ENCODE peak calls at places on chromosomes 16 and 17, in ten cellular contexts. One of them, this sample, is unnamed.

GRCh38 chr17:81094224-81094743 is 59.3 kb downstream of the BAIAP2 start:
- DNase-seq in endothelial cell of umbilical vein: no peak
- DNase-seq in transverse colon: no peak
- DNase-seq in stomach: no peak
- DNase-seq in GM12891: no peak
- DNase-seq in spleen: no peak
- DNase-seq in GM23338: no peak
- DNase-seq in upper lobe of left lung: no peak
- DNase-seq in HCT116: no peak
- DNase-seq in prostate gland: no peak
- DNase-seq in this sample: no peak

GRCh38 chr17:48639136-48639535 is 13.0 kb upstream of the HOXB9 start:
- DNase-seq in endothelial cell of umbilical vein: no peak
- DNase-seq in spleen: no peak
- DNase-seq in prostate gland: no peak
- DNase-seq in HCT116: no peak
- DNase-seq in GM12891: no peak
- DNase-seq in transverse colon: peak; percentile 87
- DNase-seq in GM23338: peak; percentile 49
- DNase-seq in upper lobe of left lung: no peak
- DNase-seq in stomach: no peak
- DNase-seq in this sample: peak; percentile 83

GRCh38 chr16:72255785-72256184 is 83.8 kb upstream of the PMFBP1 start:
- DNase-seq in endothelial cell of umbilical vein: no peak
- DNase-seq in GM12891: no peak
- DNase-seq in upper lobe of left lung: no peak
- DNase-seq in spleen: no peak
- DNase-seq in transverse colon: no peak
- DNase-seq in GM23338: no peak
- DNase-seq in stomach: no peak
- DNase-seq in HCT116: no peak
- DNase-seq in prostate gland: no peak
- DNase-seq in this sample: no peak

GRCh38 chr16:82045471-82046178 is 10.6 kb downstream of the HSD17B2 start:
- DNase-seq in upper lobe of left lung: no peak
- DNase-seq in HCT116: no peak
- DNase-seq in GM12891: no peak
- DNase-seq in endothelial cell of umbilical vein: no peak
- DNase-seq in GM23338: no peak
- DNase-seq in prostate gland: no peak
- DNase-seq in stomach: no peak
- DNase-seq in spleen: no peak
- DNase-seq in transverse colon: no peak
- DNase-seq in this sample: no peak

GRCh38 chr17:77325826-77326581 is 185.2 kb downstream of the SEC14L1 start:
- DNase-seq in endothelial cell of umbilical vein: no peak
- DNase-seq in GM23338: no peak
- DNase-seq in upper lobe of left lung: peak; percentile 17
- DNase-seq in GM12891: no peak
- DNase-seq in stomach: peak; percentile 25
- DNase-seq in HCT116: no peak
- DNase-seq in spleen: peak; percentile 82
- DNase-seq in transverse colon: peak; percentile 30
- DNase-seq in prostate gland: no peak
- DNase-seq in this sample: no peak

GRCh38 chr17:50372708-50373556 is at the start of the genes EME1 and MRPL27:
- DNase-seq in GM12891: peak; percentile 76
- DNase-seq in transverse colon: peak; percentile 88
- DNase-seq in upper lobe of left lung: peak; percentile 90
- DNase-seq in endothelial cell of umbilical vein: peak; percentile 93
- DNase-seq in stomach: peak; percentile 82
- DNase-seq in spleen: peak; percentile 95
- DNase-seq in HCT116: peak; percentile 90
- DNase-seq in GM23338: peak; percentile 92
- DNase-seq in prostate gland: peak; percentile 80
- DNase-seq in this sample: peak; percentile 91

GRCh38 chr16:81204794-81205680 is 33.5 kb upstream of the BCO1 start:
- DNase-seq in GM23338: peak; percentile 68
- DNase-seq in stomach: peak; percentile 48
- DNase-seq in endothelial cell of umbilical vein: peak; percentile 73
- DNase-seq in upper lobe of left lung: no peak
- DNase-seq in transverse colon: peak; percentile 36
- DNase-seq in prostate gland: no peak
- DNase-seq in spleen: no peak
- DNase-seq in HCT116: peak; percentile 59
- DNase-seq in GM12891: peak; percentile 44
- DNase-seq in this sample: peak; percentile 58

GRCh38 chr16:29806096-29806579 is at the start of gene MAZ:
- DNase-seq in transverse colon: no peak
- DNase-seq in endothelial cell of umbilical vein: no peak
- DNase-seq in spleen: peak; percentile 93
- DNase-seq in GM12891: no peak
- DNase-seq in upper lobe of left lung: no peak
- DNase-seq in HCT116: peak; percentile 83
- DNase-seq in prostate gland: no peak
- DNase-seq in stomach: no peak
- DNase-seq in GM23338: no peak
- DNase-seq in this sample: peak; percentile 78

GRCh38 chr16:88649195-88649923 is 1.5 kb downstream of the CYBA start:
- DNase-seq in upper lobe of left lung: no peak
- DNase-seq in transverse colon: peak; percentile 41
- DNase-seq in GM12891: no peak
- DNase-seq in prostate gland: no peak
- DNase-seq in spleen: peak; percentile 79
- DNase-seq in GM23338: no peak
- DNase-seq in stomach: no peak
- DNase-seq in endothelial cell of umbilical vein: no peak
- DNase-seq in HCT116: no peak
- DNase-seq in this sample: no peak

GRCh38 chr16:88651989-88652762 is 1.3 kb upstream of the CYBA start:
- DNase-seq in GM23338: no peak
- DNase-seq in prostate gland: no peak
- DNase-seq in spleen: peak; percentile 89
- DNase-seq in HCT116: no peak
- DNase-seq in endothelial cell of umbilical vein: no peak
- DNase-seq in stomach: no peak
- DNase-seq in GM12891: no peak
- DNase-seq in upper lobe of left lung: no peak
- DNase-seq in transverse colon: no peak
- DNase-seq in this sample: no peak

GRCh38 chr16:88649924-88650748 is 717 bp downstream of the CYBA start:
- DNase-seq in stomach: peak; percentile 48
- DNase-seq in HCT116: no peak
- DNase-seq in GM23338: peak; percentile 64
- DNase-seq in spleen: peak; percentile 95
- DNase-seq in prostate gland: no peak
- DNase-seq in transverse colon: peak; percentile 65
- DNase-seq in GM12891: peak; percentile 78
- DNase-seq in upper lobe of left lung: peak; percentile 59
- DNase-seq in endothelial cell of umbilical vein: no peak
- DNase-seq in this sample: peak; percentile 73

GRCh38 chr16:88651276-88651988 is 579 bp upstream of the CYBA start:
- DNase-seq in HCT116: peak; percentile 72
- DNase-seq in prostate gland: no peak
- DNase-seq in spleen: peak; percentile 98
- DNase-seq in endothelial cell of umbilical vein: no peak
- DNase-seq in stomach: peak; percentile 63
- DNase-seq in GM12891: peak; percentile 99
- DNase-seq in transverse colon: peak; percentile 81
- DNase-seq in upper lobe of left lung: peak; percentile 83
- DNase-seq in GM23338: peak; percentile 48
- DNase-seq in this sample: peak; percentile 91

DNA sequence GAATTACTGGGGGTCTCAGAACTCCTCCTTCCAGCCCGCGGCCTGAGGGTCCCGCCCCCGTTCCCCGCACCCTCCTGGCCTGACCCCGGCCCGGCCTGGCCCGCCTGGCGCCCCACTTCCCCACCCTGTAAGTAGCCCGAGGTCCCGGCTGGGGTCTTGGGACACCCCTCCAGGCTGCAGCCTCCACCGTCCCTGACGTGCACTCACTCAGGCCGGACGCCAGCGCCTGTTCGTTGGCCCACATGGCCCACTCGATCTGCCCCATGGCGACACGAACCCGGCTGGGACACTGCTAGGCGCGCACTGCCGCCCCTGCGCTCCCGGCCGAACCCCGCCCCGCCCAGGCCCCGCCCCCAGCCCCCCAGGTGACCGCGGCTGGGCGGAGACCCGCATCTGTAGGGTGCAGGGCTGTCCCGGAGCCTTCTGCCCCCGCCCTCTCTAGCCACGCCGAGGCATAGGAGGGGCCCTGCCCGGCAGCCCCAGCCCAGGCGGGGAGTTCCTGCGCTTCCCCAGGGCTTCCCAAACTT is at the start of gene CYBA:
- DNase-seq in transverse colon: peak; percentile 91
- DNase-seq in GM12891: peak; percentile 99
- DNase-seq in spleen: peak; percentile 98
- DNase-seq in GM23338: peak; percentile 81
- DNase-seq in HCT116: peak; percentile 57
- DNase-seq in prostate gland: peak; percentile 41
- DNase-seq in upper lobe of left lung: peak; percentile 91
- DNase-seq in endothelial cell of umbilical vein: peak; percentile 20
- DNase-seq in stomach: peak; percentile 83
- DNase-seq in this sample: peak; percentile 97
- TF ChIP-seq POLR2AphosphoS5 in transverse colon: peak; percentile 92
- TF ChIP-seq POLR2AphosphoS5 in GM12891: peak; percentile 95
- TF ChIP-seq POLR2AphosphoS5 in spleen: peak; percentile 74
- TF ChIP-seq POLR2AphosphoS5 in GM23338: peak; percentile 96
- TF ChIP-seq POLR2AphosphoS5 in HCT116: peak; percentile 98
- TF ChIP-seq POLR2AphosphoS5 in prostate gland: no peak
- TF ChIP-seq POLR2AphosphoS5 in upper lobe of left lung: peak; percentile 59
- TF ChIP-seq POLR2AphosphoS5 in endothelial cell of umbilical vein: peak; percentile 65
- TF ChIP-seq POLR2AphosphoS5 in stomach: no peak
- TF ChIP-seq POLR2AphosphoS5 in this sample: peak; percentile 76

GRCh38 chr16:86229283-86229682 is 281.0 kb upstream of the FOXF1 start:
- DNase-seq in stomach: no peak
- DNase-seq in transverse colon: no peak
- DNase-seq in HCT116: no peak
- DNase-seq in prostate gland: no peak
- DNase-seq in upper lobe of left lung: peak; percentile 4
- DNase-seq in spleen: no peak
- DNase-seq in endothelial cell of umbilical vein: no peak
- DNase-seq in GM23338: no peak
- DNase-seq in GM12891: no peak
- DNase-seq in this sample: no peak
- TF ChIP-seq POLR2AphosphoS5 in stomach: no peak
- TF ChIP-seq POLR2AphosphoS5 in transverse colon: no peak
- TF ChIP-seq POLR2AphosphoS5 in HCT116: no peak
- TF ChIP-seq POLR2AphosphoS5 in prostate gland: no peak
- TF ChIP-seq POLR2AphosphoS5 in upper lobe of left lung: no peak
- TF ChIP-seq POLR2AphosphoS5 in spleen: no peak
- TF ChIP-seq POLR2AphosphoS5 in endothelial cell of umbilical vein: no peak
- TF ChIP-seq POLR2AphosphoS5 in GM23338: no peak
- TF ChIP-seq POLR2AphosphoS5 in GM12891: no peak
- TF ChIP-seq POLR2AphosphoS5 in this sample: no peak

DNA sequence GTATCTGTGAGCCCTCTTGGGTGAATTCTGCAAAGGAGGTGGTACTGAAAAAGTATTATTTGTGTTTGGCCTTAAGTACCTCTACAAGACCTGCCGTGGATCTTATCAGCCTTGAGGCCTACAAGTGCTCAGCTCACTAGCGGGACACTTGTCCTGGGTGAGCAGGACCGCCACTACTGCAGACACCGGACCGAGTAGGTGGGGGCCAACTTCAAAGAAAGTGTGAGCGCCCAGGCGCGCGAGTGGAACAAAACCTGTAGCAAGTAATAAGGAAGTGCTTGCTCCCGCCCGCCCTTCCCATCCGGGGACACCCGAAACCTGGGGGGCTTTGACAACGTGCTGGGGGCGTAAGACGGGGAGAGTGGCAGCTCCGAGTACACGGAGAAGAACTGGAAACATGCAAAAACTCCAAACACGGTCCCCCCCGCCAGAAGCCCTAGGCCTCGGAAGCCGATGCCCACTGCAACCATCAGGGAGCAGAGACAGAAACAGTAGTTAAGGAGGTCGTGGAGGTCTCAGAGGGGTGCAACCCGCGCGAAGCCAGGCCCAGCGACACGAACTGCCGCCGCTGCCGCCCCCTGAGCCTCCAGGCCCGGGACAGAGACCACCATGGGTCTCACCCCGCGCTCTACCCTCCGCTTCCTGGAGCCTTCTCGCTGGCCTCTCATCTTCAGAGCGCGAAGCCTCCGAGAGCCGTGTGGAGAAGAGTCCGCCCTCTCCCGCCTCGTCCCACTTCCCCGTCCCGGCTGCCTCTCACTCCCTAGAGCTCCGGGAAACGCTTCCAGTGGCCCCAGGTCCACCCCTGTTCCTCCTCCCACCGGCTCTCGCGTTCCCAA is 563 bp downstream of the CNOT1 start:
- DNase-seq in endothelial cell of umbilical vein: peak; percentile 49
- DNase-seq in prostate gland: peak; percentile 54
- DNase-seq in GM23338: peak; percentile 50
- DNase-seq in stomach: peak; percentile 64
- DNase-seq in HCT116: no peak
- DNase-seq in GM12891: no peak
- DNase-seq in upper lobe of left lung: peak; percentile 86
- DNase-seq in spleen: peak; percentile 94
- DNase-seq in transverse colon: peak; percentile 77
- DNase-seq in this sample: peak; percentile 16
- TF ChIP-seq POLR2AphosphoS5 in endothelial cell of umbilical vein: no peak
- TF ChIP-seq POLR2AphosphoS5 in prostate gland: no peak
- TF ChIP-seq POLR2AphosphoS5 in GM23338: no peak
- TF ChIP-seq POLR2AphosphoS5 in stomach: no peak
- TF ChIP-seq POLR2AphosphoS5 in HCT116: peak; percentile 23
- TF ChIP-seq POLR2AphosphoS5 in GM12891: no peak
- TF ChIP-seq POLR2AphosphoS5 in upper lobe of left lung: peak; percentile 32
- TF ChIP-seq POLR2AphosphoS5 in spleen: no peak
- TF ChIP-seq POLR2AphosphoS5 in transverse colon: no peak
- TF ChIP-seq POLR2AphosphoS5 in this sample: peak; percentile 42

DNA sequence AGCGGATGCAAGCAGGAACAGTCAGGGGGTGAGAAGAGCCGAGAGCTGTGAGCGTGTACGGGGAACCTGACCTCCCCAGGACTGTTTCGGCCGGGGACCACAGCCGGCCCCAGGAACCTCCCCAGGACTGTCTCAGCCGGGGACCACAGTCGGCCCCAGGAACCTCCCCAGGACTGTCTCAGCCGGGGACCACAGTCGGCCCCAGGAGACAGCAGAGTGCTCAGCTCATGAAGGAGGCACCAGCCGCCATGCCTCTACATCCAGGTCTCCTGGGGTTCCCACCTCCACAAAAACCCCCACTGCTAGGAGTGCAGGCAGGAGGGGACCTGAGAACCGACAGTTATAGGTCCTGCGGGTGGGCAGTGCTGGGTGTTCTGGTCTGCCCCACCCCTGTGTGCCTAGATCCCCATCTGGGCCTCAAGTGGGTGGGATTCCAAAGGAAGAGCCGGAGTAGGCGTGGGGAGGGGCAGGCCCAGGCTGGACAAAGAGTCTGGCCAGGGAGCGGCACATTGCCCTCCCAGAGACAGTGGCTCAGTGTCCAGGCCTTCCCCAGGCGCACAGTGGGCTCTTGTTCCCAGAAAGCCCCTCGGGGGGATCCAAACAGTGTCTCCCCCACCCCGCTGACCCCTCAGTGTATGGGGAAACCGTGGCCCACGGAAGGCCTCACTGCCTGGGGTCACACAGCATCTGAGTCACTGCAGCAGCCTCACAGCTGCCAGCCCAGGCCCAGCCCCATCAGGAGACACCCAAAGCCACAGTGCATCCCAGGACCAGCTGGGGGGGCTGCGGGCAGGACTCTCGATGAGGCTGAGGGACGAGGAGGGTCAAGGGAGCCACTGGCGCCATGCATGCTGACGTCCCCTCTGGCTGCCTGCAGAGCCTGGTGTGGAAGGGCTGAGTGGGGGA is 4.3 kb downstream of the RHBDF1 start:
- DNase-seq in transverse colon: no peak
- DNase-seq in upper lobe of left lung: no peak
- DNase-seq in spleen: peak; percentile 62
- DNase-seq in prostate gland: no peak
- DNase-seq in stomach: no peak
- DNase-seq in endothelial cell of umbilical vein: no peak
- DNase-seq in GM12891: no peak
- DNase-seq in GM23338: no peak
- DNase-seq in HCT116: no peak
- DNase-seq in this sample: no peak
- TF ChIP-seq POLR2AphosphoS5 in transverse colon: no peak
- TF ChIP-seq POLR2AphosphoS5 in upper lobe of left lung: no peak
- TF ChIP-seq POLR2AphosphoS5 in spleen: no peak
- TF ChIP-seq POLR2AphosphoS5 in prostate gland: no peak
- TF ChIP-seq POLR2AphosphoS5 in stomach: no peak
- TF ChIP-seq POLR2AphosphoS5 in endothelial cell of umbilical vein: no peak
- TF ChIP-seq POLR2AphosphoS5 in GM12891: no peak
- TF ChIP-seq POLR2AphosphoS5 in GM23338: no peak
- TF ChIP-seq POLR2AphosphoS5 in HCT116: no peak
- TF ChIP-seq POLR2AphosphoS5 in this sample: no peak